ENCODE peak calls at places on chromosomes 1 and 21, in four cellular contexts. X is GM12878, R is HepG2, U is H1. J is an unnamed sample.

GRCh38 chr1:23524716-23525401 is 6.2 kb downstream of the E2F2 start:
- DNase-seq in X (no peak), R (no peak), U (no peak), J (no peak)

GRCh38 chr1:8016244-8017241 is 9.6 kb downstream of the ERRFI1 start:
- DNase-seq in X (no peak), R (no peak), U (no peak), J (no peak)

GRCh38 chr1:109892476-109893368 is 17.9 kb upstream of the CSF1 start:
- DNase-seq in X (no peak), R (no peak), U (no peak), J (no peak)

GRCh38 chr1:29687601-29688244 is 451.4 kb downstream of the PTPRU start:
- DNase-seq in X (no peak), R (no peak), U (no peak), J (no peak)

GRCh38 chr1:95650631-95651030 is 416.6 kb downstream of the RWDD3 start:
- DNase-seq in X (no peak), R (no peak), U (no peak), J (no peak)

GRCh38 chr1:85283475-85284199 is 7.2 kb upstream of the BCL10 start:
- DNase-seq in X (no peak), R (peak; percentile 44), U (no peak), J (no peak)

GRCh38 chr1:201714542-201715276 is 114.2 kb upstream of the IPO9 start:
- DNase-seq in X (no peak), R (no peak), U (no peak), J (no peak)

GRCh38 chr1:233197940-233198339 is 97.6 kb downstream of the PCNX2 start:
- DNase-seq in X (no peak), R (no peak), U (no peak), J (no peak)

GRCh38 chr1:225834417-225835329 is 24.7 kb downstream of the EPHX1 start:
- DNase-seq in X (no peak), R (no peak), U (no peak), J (no peak)

GRCh38 chr1:184150776-184151531 is 99.4 kb downstream of the TSEN15 start:
- DNase-seq in X (no peak), R (no peak), U (no peak), J (no peak)

GRCh38 chr1:245825128-245825901 is 670.5 kb downstream of the KIF26B start:
- DNase-seq in X (no peak), R (no peak), U (no peak), J (no peak)

GRCh38 chr1:193609592-193609991 is 423.2 kb upstream of the B3GALT2 start:
- DNase-seq in X (no peak), R (no peak), U (no peak), J (no peak)

GRCh38 chr1:154860154-154860870 is 9.8 kb downstream of the KCNN3 start:
- DNase-seq in X (peak; percentile 96), R (no peak), U (no peak), J (no peak)

GRCh38 chr1:31196685-31197084 is 43.0 kb downstream of the NKAIN1 start:
- DNase-seq in X (no peak), R (no peak), U (no peak), J (no peak)

GRCh38 chr21:36630485-36631206 is 68.3 kb upstream of the SIM2 start:
- DNase-seq in X (no peak), R (peak; percentile 48), U (peak; percentile 96), J (peak; percentile 80)

GRCh38 chr21:42461881-42462877 is 33.8 kb downstream of the RSPH1 start:
- DNase-seq in X (no peak), R (no peak), U (no peak), J (no peak)

GRCh38 chr1:62953643-62954042 is 169.7 kb downstream of the ATG4C start:
- DNase-seq in X (no peak), R (no peak), U (no peak), J (no peak)

GRCh38 chr21:44966135-44967081 is 26.6 kb downstream of the SLX9 start:
- DNase-seq in X (no peak), R (no peak), U (no peak), J (no peak)

GRCh38 chr1:214658785-214659184 is 55.8 kb downstream of the CENPF start:
- DNase-seq in X (no peak), R (peak; percentile 39), U (no peak), J (no peak)

GRCh38 chr1:36359383-36359782 is 26.3 kb downstream of the STK40 start:
- DNase-seq in X (no peak), R (no peak), U (no peak), J (no peak)

DNA sequence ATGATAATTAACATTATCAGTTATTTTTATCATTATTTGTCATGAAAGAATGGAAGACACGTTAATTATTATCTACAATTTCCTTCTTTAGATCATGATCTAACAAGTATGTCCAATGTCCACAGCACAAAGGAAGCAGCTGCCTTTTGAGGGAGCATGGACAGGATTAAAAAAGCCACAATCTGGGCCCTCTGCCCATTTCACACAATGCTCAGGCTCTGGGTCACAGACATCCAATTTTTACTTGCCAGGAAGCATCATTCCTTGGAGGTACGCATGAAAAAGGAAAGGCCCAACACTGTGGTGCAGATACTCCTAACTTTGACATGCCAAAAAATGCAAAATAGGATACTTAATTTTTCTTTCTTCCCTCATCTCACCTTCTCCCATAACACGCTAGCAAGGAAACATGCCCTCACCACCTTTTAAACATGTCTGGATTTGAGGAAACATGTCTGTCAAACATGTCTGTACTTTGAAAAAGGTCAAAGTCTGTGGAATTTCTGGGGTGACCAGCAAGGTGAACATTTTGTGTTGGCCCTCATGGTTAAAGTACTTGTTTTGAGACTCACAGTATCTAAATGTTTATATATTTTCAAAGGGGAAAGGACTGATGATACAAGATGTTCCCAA is 40.0 kb downstream of the GADD45A start:
- DNase-seq in X (no peak), R (peak; percentile 63), U (no peak), J (no peak)
- H3K4me1 ChIP-seq in X (peaks cover 3% of the 10 kb centered on the region), R (peaks cover 36% of the 10 kb centered on the region), U (no peaks in the 10 kb centered on the region), J (no peaks in the 10 kb centered on the region)

GRCh38 chr1:240567066-240567465 is 44.9 kb downstream of the GREM2 start:
- DNase-seq in X (no peak), R (no peak), U (no peak), J (no peak)
- H3K4me3 ChIP-seq in X (no peak overlapping the region), R (no peak overlapping the region), U (no peak overlapping the region), J (no peak overlapping the region)

DNA sequence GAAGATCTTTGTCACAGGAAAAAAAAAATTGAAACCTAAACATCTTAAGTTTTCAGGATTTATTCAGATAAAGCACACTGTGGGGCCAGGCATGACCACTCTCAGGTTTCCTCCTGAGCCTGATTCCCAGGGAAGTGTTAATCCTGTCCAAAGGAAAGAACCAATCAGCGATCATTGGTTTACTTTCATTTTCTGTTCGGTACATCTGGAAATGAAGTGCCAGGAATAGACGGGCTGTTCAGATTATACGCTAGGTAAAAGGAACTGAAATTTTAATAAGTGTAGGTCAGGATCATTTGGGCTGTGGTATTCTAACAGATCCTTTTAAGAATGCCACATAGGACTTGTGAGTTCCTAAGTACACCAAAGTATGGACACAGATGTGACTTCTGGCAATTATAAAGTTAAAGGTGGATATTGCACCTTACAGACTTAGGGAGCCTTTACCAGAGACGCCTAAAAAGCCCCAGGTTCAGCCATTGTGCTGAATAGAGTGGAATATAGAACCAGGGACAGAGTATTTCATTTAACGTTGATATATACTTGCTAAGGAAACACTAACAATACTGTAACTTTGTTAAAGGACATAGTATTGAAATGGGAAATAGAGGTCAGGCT is 9.3 kb upstream of the CACYBP start:
- DNase-seq in X (no peak), R (peak; percentile 60), U (no peak), J (no peak)
- TF ChIP-seq SUZ12 in X (no peak), R (no peak), U (no peak), J (no peak)

DNA sequence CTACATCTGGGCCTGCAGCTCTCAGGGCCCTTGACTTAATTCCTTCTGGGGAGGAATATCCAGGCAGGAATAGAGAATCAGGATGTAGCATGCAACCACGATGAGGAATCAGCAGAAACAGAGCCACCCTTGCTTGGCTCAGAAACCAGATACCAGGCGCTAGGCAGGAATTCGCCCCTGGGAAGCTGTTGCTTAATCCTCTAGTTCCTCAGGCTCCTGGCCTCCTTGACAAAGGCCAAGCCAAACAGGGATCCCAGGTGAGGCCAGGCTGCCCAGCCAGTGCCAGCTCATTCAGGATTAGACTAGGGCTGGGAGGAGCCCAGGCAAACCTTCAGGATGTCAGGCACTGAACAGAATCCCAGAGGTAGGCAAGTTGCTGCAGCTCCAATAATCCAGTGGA is 48.2 kb upstream of the IRF2BP2 start:
- DNase-seq in X (no peak), R (peak; percentile 37), U (no peak), J (no peak)
- H3K4me1 ChIP-seq in X (peaks cover 11% of the 10 kb centered on the region), R (peaks cover 76% of the 10 kb centered on the region), U (peaks cover 2% of the 10 kb centered on the region), J (peaks cover 15% of the 10 kb centered on the region)

DNA sequence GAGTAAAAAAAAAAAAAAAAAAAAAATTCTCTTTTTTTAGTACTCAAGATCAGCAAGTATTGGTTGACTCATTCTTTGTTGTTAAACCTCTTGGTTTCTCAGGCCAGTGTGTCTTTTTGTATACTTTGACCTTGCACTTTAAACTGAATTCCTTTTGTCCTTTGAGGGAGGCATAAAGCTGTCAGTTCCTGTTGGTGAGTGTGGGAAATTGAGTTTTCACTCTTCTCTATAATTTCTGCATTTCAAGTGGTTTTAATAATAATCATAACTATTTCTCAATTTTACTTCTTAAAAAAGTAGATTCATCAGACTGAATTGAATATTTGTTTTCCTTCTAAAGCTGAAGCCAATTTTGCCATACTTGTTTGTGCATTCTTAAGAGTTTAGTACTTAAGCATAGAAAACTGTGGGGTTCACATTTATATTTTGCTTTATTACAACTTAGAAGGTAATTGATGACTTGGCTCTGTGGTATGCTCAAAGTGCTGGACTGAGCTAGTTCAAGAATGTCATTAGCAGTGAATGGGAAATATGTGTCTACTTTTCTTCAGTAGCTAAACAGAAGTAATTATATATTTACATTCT is 43.4 kb downstream of the ITSN1 start:
- DNase-seq in X (no peak), R (peak; percentile 77), U (no peak), J (peak; percentile 40)
- H3K4me3 ChIP-seq in X (no peak overlapping the region), R (peak overlapping the region; percentile 37), U (no peak overlapping the region), J (no peak overlapping the region)

GRCh38 chr1:61951731-61952585 is 209.7 kb downstream of the PATJ start:
- DNase-seq in X (no peak), R (no peak), U (no peak), J (peak; percentile 62)
- TF ChIP-seq SUZ12 in X (no peak), R (no peak), U (no peak), J (no peak)

GRCh38 chr1:66397192-66397591 is 136.8 kb upstream of the SGIP1 start:
- DNase-seq in X (no peak), R (no peak), U (no peak), J (no peak)
- H3K4me1 ChIP-seq in X (peaks cover 84% of the 10 kb centered on the region), R (no peaks in the 10 kb centered on the region), U (no peaks in the 10 kb centered on the region), J (no peaks in the 10 kb centered on the region)

GRCh38 chr1:150557065-150557600 is 7.9 kb downstream of the ADAMTSL4 start:
- DNase-seq in X (no peak), R (no peak), U (no peak), J (no peak)

GRCh38 chr1:150557813-150558212 is 8.6 kb downstream of the ADAMTSL4 start:
- DNase-seq in X (no peak), R (no peak), U (no peak), J (no peak)

GRCh38 chr1:150558761-150559626 is 9.8 kb downstream of the ADAMTSL4 start:
- DNase-seq in X (no peak), R (no peak), U (no peak), J (no peak)

GRCh38 chr1:150559627-150560010 is 10.4 kb downstream of the ADAMTSL4 start:
- DNase-seq in X (no peak), R (no peak), U (no peak), J (no peak)

DNA sequence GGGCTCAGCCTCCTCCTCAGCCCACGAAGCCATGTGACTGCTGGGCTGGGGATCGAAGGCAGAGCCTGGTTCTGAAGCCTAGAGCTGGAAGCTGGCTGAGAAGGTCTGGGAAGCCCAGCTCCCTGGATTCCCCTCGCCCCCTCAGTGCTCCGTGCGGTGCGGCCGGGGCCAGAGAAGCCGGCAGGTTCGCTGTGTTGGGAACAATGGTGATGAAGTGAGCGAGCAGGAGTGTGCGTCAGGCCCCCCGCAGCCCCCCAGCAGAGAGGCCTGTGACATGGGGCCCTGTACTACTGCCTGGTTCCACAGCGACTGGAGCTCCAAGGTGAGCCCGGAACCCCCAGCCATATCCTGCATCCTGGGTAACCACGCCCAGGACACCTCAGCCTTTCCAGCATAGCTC is 9.1 kb downstream of the ADAMTSL4 start:
- DNase-seq in X (no peak), R (no peak), U (no peak), J (no peak)
- H3K4me3 ChIP-seq in X (no peak overlapping the region), R (no peak overlapping the region), U (no peak overlapping the region), J (no peak overlapping the region)

J was measured in NT2/D1.